ENCODE peak calls at places on chromosome 15, in eight cellular contexts. K is stimulated activated CD4-positive, alpha-beta T cell treated with anti-CD3 and anti-CD28 coated beads, Interleukin-2, amount 100 ng/mL, for 48 hours; E is AG09309; U is AG10803; A is NCI-H774; Q is activated CD4-positive, alpha-beta T cell treated with anti-CD3 and anti-CD28 coated beads, Interleukin-2, amount 50 U/mL, for 1 hour; W is activated T-cell treated with anti-CD3 and anti-CD28 coated beads, Interleukin-2, amount 50 U/mL, for 24 hours; O is endodermal cell. P is an unnamed sample.

GRCh38 chr15:68924866-68925599 is 5.3 kb upstream of the SPESP1 start:
- DNase-seq in K (peak; percentile 57), E (peak; percentile 23), U (peak; percentile 70), A (peak; percentile 36), Q (peak; percentile 57), W (peak; percentile 71), O (peak; percentile 95), P (peak; percentile 93)

GRCh38 chr15:73240864-73241499 is 127.8 kb downstream of the HCN4 start:
- DNase-seq in K (peak; percentile 79), E (no peak), U (peak; percentile 61), A (peak; percentile 43), Q (peak; percentile 73), W (peak; percentile 72), O (peak; percentile 91), P (no peak)

GRCh38 chr15:52369030-52369429 is 73.4 kb upstream of the MYO5C start:
- DNase-seq in K (no peak), E (no peak), U (no peak), A (no peak), Q (no peak), W (no peak), O (no peak), P (no peak)

GRCh38 chr15:87369269-87369668 is 887.3 kb downstream of the NTRK3 start:
- DNase-seq in K (no peak), E (peak; percentile 80), U (peak; percentile 95), A (no peak), Q (no peak), W (no peak), O (no peak), P (no peak)

GRCh38 chr15:90075420-90076289 is 26.6 kb downstream of the IDH2 start:
- DNase-seq in K (no peak), E (no peak), U (peak; percentile 37), A (no peak), Q (no peak), W (no peak), O (peak; percentile 96), P (no peak)

GRCh38 chr15:88388702-88389101 is 78.5 kb downstream of the MRPL46 start:
- DNase-seq in K (no peak), E (no peak), U (no peak), A (no peak), Q (no peak), W (no peak), O (peak; percentile 85), P (no peak)

GRCh38 chr15:32993285-32993684 is 201.2 kb downstream of the FMN1 start:
- DNase-seq in K (no peak), E (no peak), U (peak; percentile 35), A (no peak), Q (no peak), W (no peak), O (no peak), P (no peak)

GRCh38 chr15:69410290-69410874 is 3.8 kb upstream of the KIF23 start:
- DNase-seq in K (no peak), E (no peak), U (peak; percentile 29), A (peak; percentile 28), Q (no peak), W (no peak), O (peak; percentile 76), P (no peak)

GRCh38 chr15:36400936-36401585 is 178.4 kb upstream of the CDIN1 start:
- DNase-seq in K (no peak), E (no peak), U (peak; percentile 48), A (no peak), Q (no peak), W (no peak), O (no peak), P (no peak)

GRCh38 chr15:58568157-58568571 is 136.4 kb downstream of the LIPC start:
- DNase-seq in K (no peak), E (no peak), U (no peak), A (no peak), Q (no peak), W (no peak), O (no peak), P (peak; percentile 44)

GRCh38 chr15:81950841-81951414 is 94.9 kb downstream of the MEX3B start:
- DNase-seq in K (no peak), E (no peak), U (peak; percentile 35), A (no peak), Q (no peak), W (no peak), O (no peak), P (no peak)

GRCh38 chr15:59556405-59556804 is 55.2 kb upstream of the GCNT3 start:
- DNase-seq in K (no peak), E (no peak), U (peak; percentile 11), A (no peak), Q (no peak), W (no peak), O (no peak), P (no peak)

GRCh38 chr15:68500363-68501317 is 68.7 kb upstream of the ITGA11 start:
- DNase-seq in K (no peak), E (no peak), U (peak; percentile 42), A (no peak), Q (no peak), W (no peak), O (no peak), P (peak; percentile 66)

GRCh38 chr15:31352911-31353811 is 26.5 kb downstream of the KLF13 start:
- DNase-seq in K (peak; percentile 35), E (peak; percentile 82), U (peak; percentile 92), A (peak; percentile 46), Q (no peak), W (no peak), O (no peak), P (peak; percentile 90)

GRCh38 chr15:43153269-43153668 is 19.9 kb downstream of the TMEM62 start:
- DNase-seq in K (no peak), E (no peak), U (no peak), A (no peak), Q (no peak), W (no peak), O (no peak), P (no peak)

P was measured in osteocyte.